ENCODE peak calls at places on chromosomes 3 and 15, in eight cellular contexts. X is IMR-90, K is spleen, E is tibial nerve, T is A549, F is HCT116, Z is body of pancreas, S is stomach. V is an unnamed sample.

GRCh38 chr3:56748663-56749231 is 53.0 kb downstream of the ARHGEF3 start:
- DNase-seq in F (no peak), E (no peak), K (no peak), X (no peak), S (no peak), T (no peak), Z (peak; percentile 63), V (no peak)

GRCh38 chr3:10814623-10815022 is 1.4 kb upstream of the SLC6A11 start:
- DNase-seq in F (no peak), X (no peak), S (no peak), K (no peak), T (no peak), Z (no peak), E (no peak), V (no peak)

GRCh38 chr15:74378853-74379252 is 11.4 kb upstream of the CYP11A1 start:
- DNase-seq in S (no peak), Z (no peak), E (no peak), F (no peak), T (peak; percentile 21), X (peak; percentile 77), K (no peak), V (peak; percentile 34)

GRCh38 chr3:160754371-160754854 is 1.6 kb upstream of the PPM1L start:
- DNase-seq in Z (peak; percentile 34), X (peak; percentile 53), T (no peak), F (no peak), S (peak; percentile 32), K (no peak), E (peak; percentile 27), V (peak; percentile 62)

GRCh38 chr15:85786778-85787114 is 8.0 kb downstream of the KLHL25 start:
- DNase-seq in K (no peak), E (no peak), X (no peak), Z (no peak), F (no peak), T (no peak), S (no peak), V (no peak)

GRCh38 chr3:179666436-179667035 is 13.7 kb downstream of the USP13 start:
- DNase-seq in X (no peak), F (no peak), K (no peak), S (peak; percentile 38), T (no peak), Z (peak; percentile 13), E (no peak), V (no peak)

GRCh38 chr3:152849996-152850578 is 15.2 kb downstream of the P2RY1 start:
- DNase-seq in E (no peak), T (no peak), F (no peak), S (no peak), Z (no peak), X (no peak), K (no peak), V (no peak)

GRCh38 chr3:23170306-23170705 is 32.8 kb upstream of the UBE2E2 start:
- DNase-seq in E (no peak), T (peak; percentile 8), Z (no peak), S (no peak), K (no peak), X (peak; percentile 77), F (no peak), V (no peak)

GRCh38 chr15:90178468-90179435 is 22.4 kb upstream of the SEMA4B start:
- DNase-seq in K (peak; percentile 41), F (no peak), X (no peak), Z (no peak), T (no peak), S (no peak), E (no peak), V (no peak)

GRCh38 chr15:30985081-30985531 is 6.3 kb downstream of the MTMR10 start:
- DNase-seq in X (peak; percentile 20), K (no peak), Z (peak; percentile 39), F (no peak), T (no peak), S (no peak), E (no peak), V (no peak)

GRCh38 chr3:182238141-182238540 is 526.4 kb downstream of the SOX2 start:
- DNase-seq in F (no peak), Z (no peak), E (peak; percentile 15), K (no peak), X (no peak), T (no peak), S (no peak), V (no peak)

GRCh38 chr3:66066963-66067617 is 28.4 kb upstream of the MAGI1 start:
- DNase-seq in F (no peak), K (no peak), T (no peak), E (no peak), Z (no peak), S (no peak), X (no peak), V (no peak)

GRCh38 chr3:165669967-165670366 is 167.3 kb downstream of the BCHE start:
- DNase-seq in X (no peak), Z (no peak), K (no peak), S (no peak), E (no peak), F (no peak), T (no peak), V (no peak)

GRCh38 chr15:47715856-47716445 is 1.4 kb upstream of the SEMA6D start:
- DNase-seq in Z (no peak), X (peak; percentile 47), S (no peak), E (no peak), K (no peak), F (no peak), T (no peak), V (no peak)

GRCh38 chr3:55282994-55283393 is 204.1 kb downstream of the WNT5A start:
- DNase-seq in Z (no peak), F (no peak), T (no peak), K (no peak), X (no peak), S (no peak), E (no peak), V (no peak)

GRCh38 chr3:160879859-160880258 is 123.8 kb downstream of the PPM1L start:
- DNase-seq in T (no peak), S (no peak), E (no peak), X (no peak), K (no peak), Z (no peak), F (no peak), V (no peak)

GRCh38 chr15:26007151-26007550 is 144.0 kb upstream of the ATP10A start:
- DNase-seq in T (no peak), E (no peak), Z (no peak), K (no peak), X (no peak), S (no peak), F (no peak), V (no peak)

GRCh38 chr3:4936982-4937614 is 42.1 kb upstream of the BHLHE40 start:
- DNase-seq in S (no peak), T (no peak), X (no peak), Z (no peak), K (no peak), F (no peak), E (no peak), V (no peak)

GRCh38 chr3:4939276-4939675 is 40.0 kb upstream of the BHLHE40 start:
- DNase-seq in K (no peak), T (no peak), X (peak; percentile 19), S (no peak), E (no peak), F (no peak), Z (no peak), V (no peak)

GRCh38 chr3:4940985-4941384 is 38.3 kb upstream of the BHLHE40 start:
- DNase-seq in F (no peak), S (no peak), T (no peak), E (no peak), Z (no peak), X (no peak), K (no peak), V (no peak)

GRCh38 chr3:4935347-4935746 is 43.9 kb upstream of the BHLHE40 start:
- DNase-seq in S (no peak), T (no peak), K (no peak), Z (no peak), F (no peak), E (no peak), X (no peak), V (no peak)

GRCh38 chr3:4938583-4938982 is 40.7 kb upstream of the BHLHE40 start:
- DNase-seq in S (no peak), E (no peak), K (no peak), T (no peak), Z (no peak), X (no peak), F (no peak), V (no peak)
- H3K4me1 ChIP-seq in S (no peaks in the 10 kb centered on the region), E (no peaks in the 10 kb centered on the region), K (no peaks in the 10 kb centered on the region), T (no peaks in the 10 kb centered on the region), Z (no peaks in the 10 kb centered on the region), X (no peaks in the 10 kb centered on the region), F (peaks cover 8% of the 10 kb centered on the region), V (no peaks in the 10 kb centered on the region)

GRCh38 chr15:71465109-71465508 is 345.2 kb upstream of the NR2E3 start:
- DNase-seq in T (no peak), X (no peak), F (no peak), S (no peak), K (no peak), Z (no peak), E (no peak), V (no peak)
- TF ChIP-seq POLR2A in T (no peak), X (no peak), F (no peak), S (no peak), K (no peak), Z (no peak), E (no peak), V (no peak)

GRCh38 chr15:84112025-84112424 is 123.5 kb upstream of the GOLGA6L4 start:
- DNase-seq in F (no peak), K (no peak), T (no peak), X (peak; percentile 12), E (no peak), S (no peak), Z (no peak), V (no peak)
- H3K4me1 ChIP-seq in F (peaks cover 10% of the 10 kb centered on the region), K (no peaks in the 10 kb centered on the region), T (no peaks in the 10 kb centered on the region), X (no peaks in the 10 kb centered on the region), E (no peaks in the 10 kb centered on the region), S (no peaks in the 10 kb centered on the region), Z (no peaks in the 10 kb centered on the region), V (no peaks in the 10 kb centered on the region)

GRCh38 chr3:185233328-185233727 is 20.5 kb downstream of the EHHADH start:
- DNase-seq in K (no peak), S (no peak), T (no peak), E (no peak), X (no peak), F (no peak), Z (no peak), V (no peak)
- TF ChIP-seq POLR2A in K (no peak), S (no peak), T (no peak), E (no peak), X (no peak), F (no peak), Z (no peak), V (no peak)

GRCh38 chr3:187963677-187964385 is 190.1 kb upstream of the LPP start:
- DNase-seq in T (no peak), S (no peak), E (no peak), X (no peak), F (no peak), K (no peak), Z (no peak), V (no peak)
- H3K4me1 ChIP-seq in T (peaks cover 35% of the 10 kb centered on the region), S (no peaks in the 10 kb centered on the region), E (no peaks in the 10 kb centered on the region), X (peaks cover 2% of the 10 kb centered on the region), F (peaks cover 9% of the 10 kb centered on the region), K (peaks cover 26% of the 10 kb centered on the region), Z (peaks cover 15% of the 10 kb centered on the region), V (no peaks in the 10 kb centered on the region)

GRCh38 chr3:17742837-17743659 is 617 bp upstream of the TBC1D5 start:
- DNase-seq in X (peak; percentile 98), T (no peak), S (peak; percentile 97), Z (no peak), F (no peak), E (no peak), K (no peak), V (no peak)
- TF ChIP-seq POLR2A in X (no peak), T (peak; percentile 65), S (no peak), Z (no peak), F (peak; percentile 37), E (peak; percentile 21), K (no peak), V (peak; percentile 2)

V was measured in Peyer's patch.